ENCODE peak calls at places on chromosome 2, in four cellular contexts. One of them, this sample, is unnamed.

GRCh38 chr2:233424028-233424951 is 70.0 kb downstream of the DGKD start:
- DNase-seq in K562: no peak
- DNase-seq in GM12891: no peak
- DNase-seq in HepG2: no peak
- DNase-seq in this sample: no peak

GRCh38 chr2:143732076-143732475 is 602.9 kb downstream of the ARHGAP15 start:
- DNase-seq in K562: no peak
- DNase-seq in HepG2: no peak
- DNase-seq in GM12891: no peak
- DNase-seq in this sample: no peak

GRCh38 chr2:160377204-160377995 is 116.2 kb downstream of the RBMS1 start:
- DNase-seq in GM12891: no peak
- DNase-seq in K562: no peak
- DNase-seq in HepG2: no peak
- DNase-seq in this sample: no peak

GRCh38 chr2:171836151-171836910 is 57.7 kb downstream of the SLC25A12 start:
- DNase-seq in GM12891: no peak
- DNase-seq in K562: no peak
- DNase-seq in HepG2: no peak
- DNase-seq in this sample: no peak

GRCh38 chr2:65586516-65586915 is 154.1 kb upstream of the SPRED2 start:
- DNase-seq in K562: no peak
- DNase-seq in GM12891: no peak
- DNase-seq in HepG2: no peak
- DNase-seq in this sample: no peak

GRCh38 chr2:98927059-98927458 is 9.0 kb downstream of the CRACDL start:
- DNase-seq in GM12891: no peak
- DNase-seq in K562: no peak
- DNase-seq in HepG2: no peak
- DNase-seq in this sample: no peak

GRCh38 chr2:61177727-61178549 is 15.9 kb downstream of the C2orf74 start:
- DNase-seq in K562: no peak
- DNase-seq in HepG2: peak; percentile 19
- DNase-seq in GM12891: peak; percentile 29
- DNase-seq in this sample: peak; percentile 29

GRCh38 chr2:28583899-28584553 is 88.2 kb downstream of the PLB1 start:
- DNase-seq in HepG2: peak; percentile 74
- DNase-seq in GM12891: no peak
- DNase-seq in K562: peak; percentile 82
- DNase-seq in this sample: no peak

GRCh38 chr2:11950894-11951293 is 204.5 kb downstream of the LPIN1 start:
- DNase-seq in HepG2: no peak
- DNase-seq in K562: no peak
- DNase-seq in GM12891: no peak
- DNase-seq in this sample: no peak

GRCh38 chr2:63870679-63871078 is 29.0 kb downstream of the UGP2 start:
- DNase-seq in GM12891: no peak
- DNase-seq in HepG2: no peak
- DNase-seq in K562: no peak
- DNase-seq in this sample: no peak

GRCh38 chr2:179447426-179447825 is 182.8 kb upstream of the SESTD1 start:
- DNase-seq in K562: no peak
- DNase-seq in HepG2: no peak
- DNase-seq in GM12891: no peak
- DNase-seq in this sample: no peak

GRCh38 chr2:191501390-191502168 is 176.4 kb upstream of the NABP1 start:
- DNase-seq in K562: no peak
- DNase-seq in HepG2: peak; percentile 35
- DNase-seq in GM12891: no peak
- DNase-seq in this sample: no peak

GRCh38 chr2:134070281-134070731 is 183.6 kb upstream of the MGAT5 start:
- DNase-seq in GM12891: no peak
- DNase-seq in HepG2: no peak
- DNase-seq in K562: no peak
- DNase-seq in this sample: no peak

GRCh38 chr2:38653380-38653714 is 12.6 kb upstream of the GALM start:
- DNase-seq in GM12891: no peak
- DNase-seq in K562: no peak
- DNase-seq in HepG2: no peak
- DNase-seq in this sample: no peak

GRCh38 chr2:70789304-70790078 is 952 bp downstream of the FIGLA start:
- DNase-seq in GM12891: no peak
- DNase-seq in HepG2: peak; percentile 58
- DNase-seq in K562: peak; percentile 57
- DNase-seq in this sample: peak; percentile 32

GRCh38 chr2:70785137-70785911 is 5.1 kb downstream of the FIGLA start:
- DNase-seq in GM12891: no peak
- DNase-seq in HepG2: peak; percentile 38
- DNase-seq in K562: peak; percentile 66
- DNase-seq in this sample: no peak

GRCh38 chr2:70793450-70793849 is 3.0 kb upstream of the FIGLA start:
- DNase-seq in HepG2: no peak
- DNase-seq in K562: no peak
- DNase-seq in GM12891: no peak
- DNase-seq in this sample: no peak

GRCh38 chr2:70795164-70795995 is 4.9 kb upstream of the FIGLA start:
- DNase-seq in K562: no peak
- DNase-seq in HepG2: no peak
- DNase-seq in GM12891: no peak
- DNase-seq in this sample: no peak

GRCh38 chr2:70790079-70790963 is at the start of gene FIGLA:
- DNase-seq in K562: no peak
- DNase-seq in HepG2: no peak
- DNase-seq in GM12891: no peak
- DNase-seq in this sample: no peak
- TF ChIP-seq POLR2A in K562: no peak
- TF ChIP-seq POLR2A in HepG2: no peak
- TF ChIP-seq POLR2A in GM12891: no peak
- TF ChIP-seq POLR2A in this sample: no peak

GRCh38 chr2:181586569-181587076 is 70.3 kb downstream of the CERKL start:
- DNase-seq in GM12891: no peak
- DNase-seq in HepG2: no peak
- DNase-seq in K562: no peak
- DNase-seq in this sample: no peak
- TF ChIP-seq TAF1 in GM12891: no peak
- TF ChIP-seq TAF1 in HepG2: no peak
- TF ChIP-seq TAF1 in K562: no peak
- TF ChIP-seq TAF1 in this sample: no peak

DNA sequence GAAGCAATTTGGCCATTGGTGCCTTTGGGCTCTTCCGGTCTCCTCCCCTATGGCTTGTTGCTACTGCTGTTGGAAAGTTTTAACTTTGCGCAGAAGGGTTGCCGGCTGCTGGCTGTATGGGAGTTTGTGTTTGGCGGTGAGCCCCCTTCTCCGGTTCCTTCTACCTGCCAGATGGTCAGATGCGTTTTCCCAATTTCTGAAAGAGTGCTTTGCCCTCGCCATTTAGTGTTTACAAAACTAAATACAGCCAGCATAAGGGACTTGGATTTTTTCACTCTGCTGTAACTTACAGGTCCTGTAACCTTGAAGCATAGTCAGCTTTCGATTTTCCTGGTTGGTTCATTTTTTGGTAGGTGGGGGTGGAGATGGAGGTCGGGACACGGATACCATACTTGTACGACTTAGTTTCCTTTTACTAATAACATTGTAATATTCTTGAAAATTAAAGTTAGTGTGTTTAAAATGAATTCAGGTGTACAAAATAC is 604 bp downstream of the COQ10B start:
- DNase-seq in HepG2: peak; percentile 92
- DNase-seq in GM12891: peak; percentile 44
- DNase-seq in K562: peak; percentile 11
- DNase-seq in this sample: peak; percentile 37
- TF ChIP-seq POLR2A in HepG2: no peak
- TF ChIP-seq POLR2A in GM12891: no peak
- TF ChIP-seq POLR2A in K562: peak; percentile 63
- TF ChIP-seq POLR2A in this sample: no peak

GRCh38 chr2:43894743-43895142 is 56.0 kb downstream of the ABCG8 start:
- DNase-seq in K562: no peak
- DNase-seq in HepG2: no peak
- DNase-seq in GM12891: no peak
- DNase-seq in this sample: no peak

GRCh38 chr2:43898958-43899346 is 60.2 kb downstream of the ABCG8 start:
- DNase-seq in GM12891: no peak
- DNase-seq in K562: no peak
- DNase-seq in HepG2: no peak
- DNase-seq in this sample: no peak

GRCh38 chr2:43899589-43899988 is 60.8 kb downstream of the ABCG8 start:
- DNase-seq in GM12891: no peak
- DNase-seq in K562: no peak
- DNase-seq in HepG2: no peak
- DNase-seq in this sample: no peak

GRCh38 chr2:43897492-43897891 is 58.7 kb downstream of the ABCG8 start:
- DNase-seq in GM12891: no peak
- DNase-seq in HepG2: no peak
- DNase-seq in K562: no peak
- DNase-seq in this sample: no peak

GRCh38 chr2:43898134-43898957 is 59.6 kb downstream of the ABCG8 start:
- DNase-seq in K562: peak; percentile 43
- DNase-seq in GM12891: no peak
- DNase-seq in HepG2: peak; percentile 22
- DNase-seq in this sample: no peak
- TF ChIP-seq TAF1 in K562: no peak
- TF ChIP-seq TAF1 in GM12891: no peak
- TF ChIP-seq TAF1 in HepG2: no peak
- TF ChIP-seq TAF1 in this sample: no peak

GRCh38 chr2:95185197-95185596 is 19.6 kb downstream of the ZNF2 start:
- DNase-seq in HepG2: no peak
- DNase-seq in GM12891: no peak
- DNase-seq in K562: no peak
- DNase-seq in this sample: no peak
- TF ChIP-seq POLR2A in HepG2: no peak
- TF ChIP-seq POLR2A in GM12891: no peak
- TF ChIP-seq POLR2A in K562: no peak
- TF ChIP-seq POLR2A in this sample: no peak

DNA sequence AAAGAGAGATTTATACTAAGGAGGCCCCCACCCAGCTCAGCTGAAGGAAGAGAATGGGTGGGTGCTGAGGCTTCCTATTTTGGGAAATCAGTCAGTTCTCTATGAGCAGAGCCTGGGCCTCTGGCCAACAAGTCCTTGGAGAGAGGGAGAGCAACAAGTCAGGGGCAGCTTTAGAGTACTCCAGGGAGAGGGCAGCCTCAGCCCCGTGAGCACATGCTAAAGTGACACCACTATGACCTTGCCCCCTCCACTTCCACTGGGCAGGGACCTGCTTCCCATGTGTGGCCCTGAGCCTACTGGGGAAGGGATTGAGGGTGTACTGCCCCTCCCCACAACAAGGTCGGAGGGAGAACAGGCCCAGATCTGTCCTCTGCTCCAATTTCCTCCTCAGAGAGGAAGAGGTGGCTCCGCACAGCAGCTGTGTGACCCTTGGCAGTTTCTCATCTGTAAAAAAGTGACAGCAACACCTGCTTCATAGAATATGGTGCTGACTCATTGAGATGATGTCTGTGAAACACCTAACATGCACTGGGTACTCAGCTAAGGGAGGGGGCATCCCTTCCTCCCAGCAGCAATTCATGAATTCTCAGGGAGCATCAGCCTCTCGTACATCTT is 72.9 kb downstream of the CLHC1 start:
- DNase-seq in K562: peak; percentile 32
- DNase-seq in HepG2: no peak
- DNase-seq in GM12891: peak; percentile 26
- DNase-seq in this sample: no peak
- TF ChIP-seq TAF1 in K562: no peak
- TF ChIP-seq TAF1 in HepG2: no peak
- TF ChIP-seq TAF1 in GM12891: no peak
- TF ChIP-seq TAF1 in this sample: no peak

DNA sequence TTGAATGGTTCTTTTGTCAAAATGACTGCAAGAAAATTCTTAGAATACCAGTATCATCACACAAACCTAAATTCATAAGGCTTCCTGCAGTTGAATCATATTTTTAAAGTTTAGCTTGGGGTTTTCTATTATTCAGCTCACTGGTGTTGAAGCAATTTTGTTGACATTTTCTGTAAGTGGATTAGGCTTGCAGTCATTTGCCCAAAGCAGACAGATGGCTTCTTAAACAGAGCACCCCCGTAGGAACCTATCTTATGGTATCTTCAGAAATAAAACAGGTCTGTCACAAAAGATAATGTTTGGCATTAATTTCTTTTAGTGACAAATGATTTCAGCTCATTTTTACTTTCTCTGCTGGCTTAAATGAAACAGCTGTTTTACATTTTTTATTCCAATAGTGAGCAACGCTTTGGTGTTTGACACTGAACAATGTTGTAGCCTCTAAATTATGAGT is 331.1 kb downstream of the PLCL1 start:
- DNase-seq in K562: no peak
- DNase-seq in GM12891: no peak
- DNase-seq in HepG2: no peak
- DNase-seq in this sample: no peak
- TF ChIP-seq POLR2A in K562: no peak
- TF ChIP-seq POLR2A in GM12891: no peak
- TF ChIP-seq POLR2A in HepG2: no peak
- TF ChIP-seq POLR2A in this sample: no peak

GRCh38 chr2:15169326-15170038 is 391.7 kb downstream of the NBAS start:
- DNase-seq in GM12891: no peak
- DNase-seq in HepG2: peak; percentile 56
- DNase-seq in K562: no peak
- DNase-seq in this sample: no peak
- TF ChIP-seq TAF1 in GM12891: no peak
- TF ChIP-seq TAF1 in HepG2: no peak
- TF ChIP-seq TAF1 in K562: no peak
- TF ChIP-seq TAF1 in this sample: no peak

DNA sequence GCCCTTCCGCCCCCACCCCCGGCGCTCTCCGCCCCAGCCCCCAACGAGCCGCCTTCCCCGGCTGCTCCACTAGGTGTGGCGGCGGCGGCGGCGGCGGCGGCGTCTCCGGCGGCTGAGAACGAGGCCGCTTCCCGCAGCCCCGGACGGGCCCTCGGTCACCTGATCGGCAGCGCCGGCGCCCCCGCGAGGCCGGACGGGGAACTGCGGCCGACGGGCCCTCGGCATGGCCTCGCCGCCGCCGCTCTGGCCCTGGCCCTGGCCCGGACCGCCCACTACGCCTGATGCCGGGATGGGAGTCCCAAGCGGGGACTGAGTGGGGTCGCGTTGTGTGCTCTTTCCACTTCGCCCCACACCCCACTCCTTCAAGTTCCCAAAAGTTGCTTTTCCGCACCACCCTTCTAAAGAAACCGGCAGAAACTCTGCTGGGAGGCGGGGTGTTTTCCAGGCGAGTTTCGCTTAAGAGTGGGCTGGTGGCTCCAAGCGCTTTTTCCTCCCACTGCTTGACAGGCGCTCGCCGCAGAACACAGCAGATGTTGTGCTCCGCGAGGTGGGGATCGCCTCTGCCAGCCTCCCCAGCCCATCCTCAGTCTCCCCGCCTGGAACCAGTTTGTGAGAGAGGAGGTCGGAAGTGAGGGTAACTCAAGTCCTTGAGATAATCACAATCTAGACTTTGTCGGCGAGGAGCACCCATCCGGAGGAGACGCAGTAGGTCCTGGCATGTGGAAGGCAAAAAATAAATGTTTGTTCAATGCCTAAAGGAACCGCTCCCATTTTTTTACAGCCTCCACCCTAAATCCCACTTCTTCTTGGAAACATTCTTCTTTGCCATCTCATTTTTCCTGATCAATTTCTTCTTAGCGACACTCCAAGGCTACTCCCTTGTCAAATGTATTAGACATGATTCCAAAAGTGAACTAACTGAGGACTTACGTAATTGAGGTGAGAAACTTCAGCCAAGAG is at the start of gene NCKAP1:
- DNase-seq in GM12891: peak; percentile 81
- DNase-seq in K562: peak; percentile 92
- DNase-seq in HepG2: peak; percentile 76
- DNase-seq in this sample: peak; percentile 77
- TF ChIP-seq POLR2A in GM12891: no peak
- TF ChIP-seq POLR2A in K562: peak; percentile 84
- TF ChIP-seq POLR2A in HepG2: no peak
- TF ChIP-seq POLR2A in this sample: no peak